ENCODE peak calls at places on chromosomes 2 and 18, in seven cellular contexts. T is lower lobe of right lung, F is neuronal stem cell, H is heart right ventricle, M is IMR-90, S is kidney, V is stomach. L is an unnamed sample.

GRCh38 chr2:171741189-171741588 is 53.9 kb downstream of the DYNC1I2 start:
- DNase-seq in S (no peak), T (no peak), F (no peak), V (no peak), H (no peak), M (peak; percentile 69), L (no peak)

GRCh38 chr2:119440873-119441272 is 9.2 kb downstream of the TMEM37 start:
- DNase-seq in S (no peak), T (no peak), M (no peak), F (no peak), H (no peak), V (no peak), L (no peak)

GRCh38 chr18:11323359-11323819 is 174.0 kb upstream of the PIEZO2 start:
- DNase-seq in H (no peak), T (no peak), S (no peak), V (no peak), F (no peak), M (peak; percentile 72), L (no peak)

GRCh38 chr18:2883137-2883671 is 36.4 kb downstream of the EMILIN2 start:
- DNase-seq in H (no peak), V (no peak), S (no peak), T (no peak), M (no peak), F (no peak), L (no peak)

GRCh38 chr2:139990646-139991335 is 1210.6 kb upstream of the NXPH2 start:
- DNase-seq in T (no peak), H (no peak), M (no peak), V (no peak), S (peak; percentile 56), F (no peak), L (no peak)

GRCh38 chr2:11850082-11850481 is 103.7 kb downstream of the LPIN1 start:
- DNase-seq in T (no peak), S (no peak), F (no peak), H (no peak), M (no peak), V (no peak), L (no peak)

GRCh38 chr18:686339-687111 is 25.9 kb downstream of the ENOSF1 start:
- DNase-seq in S (no peak), V (no peak), H (no peak), F (peak; percentile 68), T (no peak), M (peak; percentile 23), L (no peak)

GRCh38 chr2:135745545-135745944 is 3.9 kb downstream of the UBXN4 start:
- DNase-seq in F (no peak), M (peak; percentile 90), H (no peak), T (no peak), S (no peak), V (no peak), L (no peak)

GRCh38 chr2:9311488-9311887 is 104.9 kb downstream of the ASAP2 start:
- DNase-seq in F (no peak), V (no peak), H (peak; percentile 54), M (peak; percentile 90), T (no peak), S (peak; percentile 81), L (no peak)

GRCh38 chr2:64168756-64169155 is 24.5 kb upstream of the PELI1 start:
- DNase-seq in F (no peak), V (no peak), H (no peak), T (no peak), M (no peak), S (no peak), L (no peak)

GRCh38 chr2:239241431-239241830 is 159.4 kb downstream of the HDAC4 start:
- DNase-seq in S (no peak), V (no peak), F (no peak), M (no peak), H (no peak), T (no peak), L (no peak)

GRCh38 chr2:219057709-219058540 is 2.8 kb downstream of the IHH start:
- DNase-seq in T (peak; percentile 84), S (peak; percentile 90), H (peak; percentile 63), M (peak; percentile 56), V (peak; percentile 87), F (peak; percentile 61), L (peak; percentile 89)

GRCh38 chr2:9652267-9652666 is 21.5 kb upstream of the YWHAQ start:
- DNase-seq in T (no peak), S (no peak), H (no peak), V (no peak), M (no peak), F (no peak), L (no peak)

GRCh38 chr18:22734812-22735627 is 198.1 kb upstream of the RBBP8 start:
- DNase-seq in V (no peak), T (no peak), S (no peak), M (peak; percentile 63), H (no peak), F (no peak), L (no peak)

GRCh38 chr2:45778720-45779171 is 127.3 kb downstream of the PRKCE start:
- DNase-seq in H (peak; percentile 70), T (no peak), V (peak; percentile 72), F (no peak), S (no peak), M (peak; percentile 63), L (no peak)

GRCh38 chr18:77059294-77059916 is 73.2 kb downstream of the MBP start:
- DNase-seq in F (no peak), T (no peak), H (no peak), S (no peak), V (no peak), M (peak; percentile 76), L (no peak)

GRCh38 chr2:113181491-113182051 is 7.8 kb downstream of the PSD4 start:
- DNase-seq in H (no peak), S (peak; percentile 41), T (no peak), M (no peak), V (peak; percentile 59), F (no peak), L (peak; percentile 62)

GRCh38 chr18:22332590-22332989 is 85.1 kb downstream of the CTAGE1 start:
- DNase-seq in H (no peak), V (no peak), T (no peak), F (no peak), S (no peak), M (no peak), L (no peak)

GRCh38 chr2:121583555-121583954 is 52.9 kb downstream of the RNU4ATAC start:
- DNase-seq in F (no peak), H (no peak), T (no peak), M (no peak), S (no peak), V (no peak), L (no peak)

GRCh38 chr2:8306530-8307351 is 375.1 kb upstream of the ID2 start:
- DNase-seq in V (no peak), M (peak; percentile 90), T (no peak), S (no peak), F (no peak), H (no peak), L (no peak)

GRCh38 chr2:11744631-11745394 is 1.6 kb upstream of the LPIN1 start:
- DNase-seq in S (peak; percentile 64), V (no peak), F (peak; percentile 39), T (no peak), M (peak; percentile 59), H (no peak), L (no peak)

GRCh38 chr2:126049461-126049860 is 606.5 kb upstream of the GYPC start:
- DNase-seq in V (no peak), T (no peak), F (no peak), S (no peak), M (no peak), H (no peak), L (no peak)

DNA sequence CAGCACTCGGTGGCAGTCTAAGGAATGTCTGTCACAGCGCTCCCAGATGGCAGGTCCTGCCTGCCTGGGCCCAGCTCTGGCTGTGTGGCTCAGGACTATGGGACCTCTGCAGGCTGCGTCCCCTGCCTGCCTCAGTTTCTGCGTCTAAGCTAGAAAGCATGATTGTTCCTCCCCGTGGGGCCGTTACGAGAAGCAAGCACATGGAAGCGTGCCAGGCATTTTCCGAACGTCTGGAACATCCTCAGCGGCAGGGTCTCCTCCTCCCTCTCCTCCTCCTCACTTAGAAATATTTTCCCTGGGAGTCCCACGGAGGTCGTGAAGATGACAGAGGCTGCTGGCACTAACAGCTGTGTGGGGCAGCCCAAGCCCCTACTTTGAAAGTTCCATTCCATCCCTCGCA is 43.3 kb downstream of the LRRFIP1 start:
- DNase-seq in T (no peak), V (no peak), F (no peak), S (peak; percentile 89), H (peak; percentile 72), M (no peak), L (peak; percentile 51)
- H3K4me1 ChIP-seq in T (peaks cover 31% of the 10 kb centered on the region), V (peaks cover 51% of the 10 kb centered on the region), F (peaks cover 22% of the 10 kb centered on the region), S (peaks cover 35% of the 10 kb centered on the region), H (peaks cover 36% of the 10 kb centered on the region), M (peaks cover 36% of the 10 kb centered on the region), L (peaks cover 36% of the 10 kb centered on the region)

GRCh38 chr2:201120500-201120899 is 4.5 kb downstream of the CFLAR start:
- DNase-seq in H (no peak), F (no peak), M (no peak), S (no peak), V (no peak), T (no peak), L (no peak)
- H3K4me3 ChIP-seq in H (peak overlapping the region; percentile 82), F (no peak overlapping the region), M (no peak overlapping the region), S (peak overlapping the region; percentile 76), V (peak overlapping the region; percentile 61), T (peak overlapping the region; percentile 77), L (peak overlapping the region; percentile 83)

GRCh38 chr2:1091895-1092585 is 141.4 kb downstream of the SNTG2 start:
- DNase-seq in T (no peak), S (no peak), H (no peak), M (peak; percentile 25), V (no peak), F (no peak), L (no peak)
- H3K27ac ChIP-seq in T (no peak overlapping the region), S (no peak overlapping the region), H (no peak overlapping the region), M (no peak overlapping the region), V (no peak overlapping the region), F (no peak overlapping the region), L (no peak overlapping the region)

GRCh38 chr2:187547353-187547979 is 6.8 kb downstream of the TFPI start:
- DNase-seq in T (no peak), S (no peak), F (no peak), M (peak; percentile 97), H (peak; percentile 68), V (no peak), L (no peak)

GRCh38 chr2:187544371-187545080 is 9.7 kb downstream of the TFPI start:
- DNase-seq in F (no peak), V (no peak), M (no peak), H (no peak), T (peak; percentile 63), S (no peak), L (peak; percentile 72)

GRCh38 chr2:187546762-187547333 is 7.4 kb downstream of the TFPI start:
- DNase-seq in H (no peak), F (no peak), T (no peak), M (no peak), S (no peak), V (no peak), L (no peak)

GRCh38 chr2:187543488-187543887 is 10.7 kb downstream of the TFPI start:
- DNase-seq in T (no peak), F (no peak), V (no peak), S (no peak), H (no peak), M (no peak), L (no peak)

DNA sequence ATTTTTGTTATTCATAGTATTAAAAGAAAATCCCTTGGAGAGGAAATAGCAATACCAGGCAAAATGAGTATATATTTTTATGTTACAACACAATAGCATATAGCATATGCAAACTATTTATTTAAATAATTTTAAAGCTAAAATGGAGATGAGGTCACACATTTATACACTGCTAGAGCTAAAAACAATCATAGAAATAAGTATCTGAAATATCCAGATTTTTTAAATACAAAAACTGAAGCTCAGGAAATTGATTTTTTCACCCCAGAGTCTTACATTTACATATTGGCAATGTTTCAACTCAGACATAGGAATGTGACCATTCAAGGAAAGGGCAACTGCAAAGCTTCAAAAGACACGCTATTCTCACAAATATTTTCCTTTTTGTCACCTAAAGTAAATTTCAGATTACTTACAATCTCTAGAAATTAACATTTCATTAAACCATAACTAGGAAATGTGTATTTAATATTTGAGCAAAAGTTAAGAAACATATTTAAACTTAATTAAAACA is 8.9 kb downstream of the TFPI start:
- DNase-seq in F (no peak), M (no peak), H (no peak), V (no peak), S (no peak), T (no peak), L (no peak)
- H3K4me1 ChIP-seq in F (no peaks in the 10 kb centered on the region), M (peaks cover 16% of the 10 kb centered on the region), H (peaks cover 10% of the 10 kb centered on the region), V (peaks cover 66% of the 10 kb centered on the region), S (peaks cover 23% of the 10 kb centered on the region), T (peaks cover 76% of the 10 kb centered on the region), L (peaks cover 58% of the 10 kb centered on the region)